ENCODE peak calls at places on chromosomes 13 and 19, in seven cellular contexts. F is A549, U is left ventricle myocardium inferior, G is endodermal cell, X is tibial nerve, T is DND-41, N is ascending aorta. J is an unnamed sample.

GRCh38 chr13:79485014-79485441 is 4.1 kb downstream of the NDFIP2 start:
- DNase-seq in U (no peak), F (peak), N (no peak), T (peak), X (no peak), G (no peak), J (no peak)

GRCh38 chr19:34678421-34678820 is 943 bp downstream of the ZNF302 start:
- DNase-seq in X (no peak), G (no peak), T (no peak), N (no peak), U (no peak), F (no peak), J (no peak)

GRCh38 chr13:27489456-27489855 is 39.1 kb upstream of the MTIF3 start:
- DNase-seq in X (no peak), F (no peak), N (no peak), U (no peak), T (no peak), G (no peak), J (no peak)

GRCh38 chr19:50214699-50215543 is 11.5 kb downstream of the MYH14 start:
- DNase-seq in T (no peak), X (no peak), N (no peak), U (no peak), G (no peak), F (no peak), J (no peak)

GRCh38 chr19:31232220-31232619 is 117.0 kb downstream of the TSHZ3 start:
- DNase-seq in T (no peak), G (no peak), F (no peak), N (no peak), X (no peak), U (no peak), J (no peak)

GRCh38 chr19:7294571-7295212 is 478 bp upstream of the INSR start:
- DNase-seq in N (no peak), F (peak), X (peak), T (peak), U (peak), G (peak), J (no peak)

GRCh38 chr13:100300708-100301107 is 211.8 kb downstream of the PCCA start:
- DNase-seq in T (no peak), X (no peak), G (no peak), F (no peak), N (no peak), U (no peak), J (no peak)

GRCh38 chr19:11142528-11143171 is 12.9 kb downstream of the SPC24 start:
- DNase-seq in G (peak), F (peak), X (peak), T (no peak), N (peak), U (peak), J (no peak)

GRCh38 chr19:33249740-33250366 is 24.2 kb upstream of the SLC7A10 start:
- DNase-seq in G (no peak), X (no peak), F (no peak), N (no peak), T (no peak), U (no peak), J (no peak)

GRCh38 chr19:29309637-29310036 is 96.7 kb upstream of the UQCRFS1 start:
- DNase-seq in U (no peak), N (no peak), X (no peak), G (no peak), T (no peak), F (no peak), J (no peak)
- H3K4me3 ChIP-seq in U (no peak), N (no peak), X (no peak), G (no peak), T (no peak), F (no peak), J (no peak)

DNA sequence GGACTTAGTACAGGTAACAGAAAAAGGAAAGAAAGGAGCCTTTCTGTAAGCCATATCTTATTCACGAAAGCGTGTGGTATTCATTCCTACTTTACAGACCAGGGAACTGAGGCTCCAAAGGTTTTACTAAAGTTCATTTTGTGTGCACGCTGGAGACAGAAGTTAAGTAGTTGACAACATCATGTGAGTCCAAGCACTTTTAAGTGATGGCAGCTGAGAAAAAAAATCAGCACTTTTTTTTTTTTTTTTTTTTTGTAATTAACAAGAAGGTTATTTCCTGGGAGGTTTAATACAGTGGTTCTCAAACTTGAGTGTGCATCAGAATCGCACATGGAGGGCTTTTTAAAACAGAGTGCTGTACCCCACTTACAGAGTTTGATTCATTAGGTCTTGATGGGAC is 2.0 kb downstream of the DNAJC3 start:
- DNase-seq in X (no peak), U (no peak), F (no peak), T (no peak), N (no peak), G (no peak), J (no peak)
- H3K4me3 ChIP-seq in X (no peak), U (peak), F (no peak), T (no peak), N (peak), G (peak), J (peak)

GRCh38 chr19:40513741-40514315 is 47.0 kb downstream of the SPTBN4 start:
- DNase-seq in N (no peak), X (no peak), G (no peak), U (no peak), F (no peak), T (no peak), J (no peak)

GRCh38 chr19:40512110-40512472 is 45.3 kb downstream of the SPTBN4 start:
- DNase-seq in U (no peak), X (no peak), G (no peak), T (no peak), N (no peak), F (no peak), J (no peak)

GRCh38 chr19:40511487-40511886 is 44.7 kb downstream of the SPTBN4 start:
- DNase-seq in T (no peak), G (no peak), F (no peak), U (no peak), X (no peak), N (no peak), J (no peak)

GRCh38 chr19:40513345-40513678 is 46.5 kb downstream of the SPTBN4 start:
- DNase-seq in X (no peak), T (no peak), U (no peak), G (no peak), N (no peak), F (no peak), J (no peak)

GRCh38 chr19:40512473-40513344 is 45.9 kb downstream of the SPTBN4 start:
- DNase-seq in F (peak), N (no peak), T (no peak), U (no peak), X (no peak), G (peak), J (no peak)
- H3K4me3 ChIP-seq in F (peak), N (peak), T (no peak), U (peak), X (no peak), G (peak), J (no peak)

GRCh38 chr19:290539-291521 is at the start of gene PLPP2:
- DNase-seq in F (peak), T (no peak), U (no peak), X (no peak), G (peak), N (no peak), J (no peak)
- H3K4me3 ChIP-seq in F (peak), T (no peak), U (peak), X (peak), G (peak), N (peak), J (no peak)

GRCh38 chr13:43546821-43547220 is 240.0 kb downstream of the ENOX1 start:
- DNase-seq in F (no peak), N (no peak), G (no peak), U (no peak), T (no peak), X (no peak), J (no peak)

GRCh38 chr13:43546260-43546659 is 240.5 kb downstream of the ENOX1 start:
- DNase-seq in X (no peak), T (peak), U (peak), F (no peak), G (no peak), N (no peak), J (no peak)

GRCh38 chr13:43543331-43543730 is 243.4 kb downstream of the ENOX1 start:
- DNase-seq in U (no peak), X (no peak), G (no peak), F (no peak), N (no peak), T (no peak), J (no peak)

GRCh38 chr13:43544011-43544410 is 242.8 kb downstream of the ENOX1 start:
- DNase-seq in T (no peak), G (no peak), U (no peak), F (peak), X (no peak), N (no peak), J (no peak)

DNA sequence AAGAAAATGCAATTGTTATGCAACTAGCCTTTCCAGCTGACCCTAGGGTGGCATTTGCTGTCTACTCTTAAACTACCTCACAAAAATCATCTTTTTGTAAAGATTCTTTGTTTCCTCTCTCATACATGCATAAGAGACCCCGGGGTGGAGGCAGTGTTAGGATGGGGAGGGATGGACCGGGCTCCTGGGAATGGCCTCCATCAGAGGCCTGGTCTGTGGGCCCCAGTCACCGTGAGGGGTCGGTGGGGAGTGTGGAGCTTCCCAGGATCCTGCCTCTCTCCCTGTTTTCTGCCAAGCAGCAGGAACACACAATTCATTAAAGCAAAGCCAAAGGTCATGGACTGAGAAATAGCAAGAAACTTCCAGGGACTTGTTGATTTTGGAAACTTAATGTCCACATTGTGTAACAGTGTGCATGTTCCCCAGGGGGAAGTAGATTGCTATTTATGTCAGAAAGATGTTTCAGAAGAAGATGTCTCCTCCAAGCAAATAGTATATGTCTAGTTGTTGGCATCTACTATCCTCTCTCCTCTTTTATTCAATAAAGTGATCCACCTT is 241.4 kb downstream of the ENOX1 start:
- DNase-seq in N (no peak), F (no peak), G (no peak), T (no peak), X (no peak), U (peak), J (no peak)
- H3K4me3 ChIP-seq in N (no peak), F (no peak), G (no peak), T (no peak), X (no peak), U (no peak), J (no peak)

GRCh38 chr19:29643361-29643935 is 21.8 kb upstream of the PLEKHF1 start:
- DNase-seq in U (no peak), F (no peak), T (no peak), X (no peak), N (no peak), G (no peak), J (no peak)

GRCh38 chr19:29645491-29645867 is 19.8 kb upstream of the PLEKHF1 start:
- DNase-seq in T (no peak), X (no peak), N (no peak), G (no peak), U (no peak), F (no peak), J (no peak)

GRCh38 chr19:29641597-29641996 is 23.7 kb upstream of the PLEKHF1 start:
- DNase-seq in F (no peak), G (no peak), T (no peak), X (no peak), U (no peak), N (no peak), J (no peak)

GRCh38 chr19:29645911-29646310 is 19.4 kb upstream of the PLEKHF1 start:
- DNase-seq in F (no peak), N (no peak), U (peak), T (peak), X (no peak), G (no peak), J (no peak)

GRCh38 chr19:29644179-29644578 is 21.1 kb upstream of the PLEKHF1 start:
- DNase-seq in F (no peak), U (no peak), G (no peak), N (no peak), X (no peak), T (no peak), J (no peak)
- H3K4me3 ChIP-seq in F (no peak), U (no peak), G (no peak), N (no peak), X (no peak), T (no peak), J (no peak)

GRCh38 chr19:45340899-45341453 is 426 bp downstream of the KLC3 start:
- DNase-seq in N (no peak), T (no peak), X (no peak), F (no peak), G (peak), U (no peak), J (no peak)
- H3K4me3 ChIP-seq in N (peak), T (no peak), X (no peak), F (peak), G (peak), U (peak), J (no peak)

J was measured in Karpas-422.